ENCODE peak calls at places on chromosomes 5 and 9, in four cellular contexts. C is H9, E is suprapubic skin, Y is mesendoderm. K is an unnamed sample.
A peak's percentile ranks its signal among the peaks of the same experiment; 100 is the strongest.

GRCh38 chr5:154642499-154643245 is 112.5 kb upstream of the LARP1 start:
- DNase-seq in C (no peak), E (no peak), Y (peak; percentile 42), K (no peak)

GRCh38 chr5:1960595-1961303 is 78.0 kb upstream of the IRX4 start:
- DNase-seq in C (no peak), E (no peak), Y (no peak), K (peak; percentile 12)

GRCh38 chr9:21316860-21317259 is 11.7 kb upstream of the IFNA5 start:
- DNase-seq in C (no peak), E (no peak), Y (no peak), K (no peak)

GRCh38 chr5:149961186-149961685 is 678 bp downstream of the SLC26A2 start:
- DNase-seq in C (no peak), E (no peak), Y (no peak), K (peak; percentile 32)

GRCh38 chr9:76603448-76603895 is 144.5 kb downstream of the GCNT1 start:
- DNase-seq in C (no peak), E (no peak), Y (no peak), K (no peak)

GRCh38 chr5:13606051-13606450 is 338.4 kb downstream of the DNAH5 start:
- DNase-seq in C (no peak), E (no peak), Y (no peak), K (no peak)

GRCh38 chr5:116669261-116670049 is 94.8 kb upstream of the SEMA6A start:
- DNase-seq in C (no peak), E (no peak), Y (no peak), K (no peak)

GRCh38 chr5:14767942-14768837 is 103.4 kb downstream of the ANKH start:
- DNase-seq in C (no peak), E (no peak), Y (no peak), K (peak; percentile 47)

GRCh38 chr9:99822096-99822595 is 461 bp downstream of the NR4A3 start:
- DNase-seq in C (no peak), E (peak; percentile 72), Y (no peak), K (no peak)

GRCh38 chr5:138900281-138900965 is 25.3 kb upstream of the LRRTM2 start:
- DNase-seq in C (no peak), E (no peak), Y (no peak), K (peak; percentile 71)

GRCh38 chr5:145834917-145835838 is at the start of gene PRELID2:
- DNase-seq in C (peak; percentile 91), E (peak; percentile 88), Y (peak; percentile 94), K (peak; percentile 95)

GRCh38 chr5:154857091-154857533 is 1.3 kb upstream of the CNOT8 start:
- DNase-seq in C (no peak), E (no peak), Y (peak; percentile 78), K (no peak)

GRCh38 chr5:68688547-68688946 is 405.3 kb upstream of the SLC30A5 start:
- DNase-seq in C (no peak), E (no peak), Y (no peak), K (no peak)

GRCh38 chr9:4592886-4593285 is 69.2 kb upstream of the PLPP6 start:
- DNase-seq in C (no peak), E (no peak), Y (no peak), K (no peak)

GRCh38 chr9:2745560-2746380 is 28.5 kb downstream of the KCNV2 start:
- DNase-seq in C (no peak), E (no peak), Y (peak; percentile 96), K (peak; percentile 84)

GRCh38 chr5:31898246-31898645 is 259.3 kb downstream of the PDZD2 start:
- DNase-seq in C (no peak), E (no peak), Y (no peak), K (no peak)

GRCh38 chr5:114097570-114097969 is 264.3 kb upstream of the KCNN2 start:
- DNase-seq in C (no peak), E (no peak), Y (peak; percentile 48), K (no peak)

GRCh38 chr9:115593587-115594091 is 475.7 kb upstream of the TNC start:
- DNase-seq in C (peak; percentile 36), E (no peak), Y (peak; percentile 65), K (no peak)

GRCh38 chr5:969421-969839 is 39.2 kb upstream of the NKD2 start:
- DNase-seq in C (no peak), E (no peak), Y (no peak), K (peak; percentile 37)

GRCh38 chr5:88680253-88681132 is 202.5 kb downstream of the MEF2C start:
- DNase-seq in C (peak; percentile 86), E (no peak), Y (peak; percentile 68), K (peak; percentile 87)

GRCh38 chr5:15452780-15453179 is 47.2 kb upstream of the FBXL7 start:
- DNase-seq in C (no peak), E (no peak), Y (peak; percentile 2), K (no peak)

GRCh38 chr5:143055596-143056330 is 285.6 kb downstream of the ARHGAP26 start:
- DNase-seq in C (no peak), E (no peak), Y (no peak), K (no peak)

GRCh38 chr9:132744881-132745761 is 74.9 kb downstream of the GTF3C4 start:
- DNase-seq in C (peak; percentile 63), E (no peak), Y (peak; percentile 56), K (peak; percentile 52)

GRCh38 chr9:126320158-126320922 is 6.3 kb upstream of the MVB12B start:
- DNase-seq in C (no peak), E (no peak), Y (peak; percentile 11), K (no peak)

GRCh38 chr9:136867480-136867879 is 1.4 kb upstream of the EDF1 start:
- DNase-seq in C (no peak), E (no peak), Y (no peak), K (no peak)

GRCh38 chr5:151264113-151264512 is 11.1 kb downstream of the GM2A start:
- DNase-seq in C (no peak), E (no peak), Y (peak; percentile 28), K (peak; percentile 66)

GRCh38 chr5:80229902-80230255 is 26.0 kb downstream of the SERINC5 start:
- DNase-seq in C (peak; percentile 56), E (no peak), Y (peak; percentile 39), K (peak; percentile 53)